ENCODE peak calls at places on chromosomes 2 and 18, in seven cellular contexts. W is sigmoid colon, L is tibial artery, K is SK-N-SH, D is SJSA1, U is GM23248, H is endothelial cell of umbilical vein. G is an unnamed sample.
A peak's percentile ranks its signal among the peaks of the same experiment; 100 is the strongest.

GRCh38 chr2:241009191-241009590 is 10.8 kb downstream of the SNED1 start:
- DNase-seq in W (peak; percentile 56), L (no peak), K (no peak), D (peak; percentile 27), U (no peak), H (no peak), G (no peak)

GRCh38 chr2:1010373-1011017 is 59.8 kb downstream of the SNTG2 start:
- DNase-seq in W (no peak), L (no peak), K (peak; percentile 67), D (peak; percentile 12), U (no peak), H (no peak), G (no peak)

GRCh38 chr2:60552096-60552850 is 1.2 kb downstream of the BCL11A start:
- DNase-seq in W (peak; percentile 66), L (no peak), K (peak; percentile 54), D (peak; percentile 9), U (peak; percentile 62), H (peak; percentile 8), G (no peak)

GRCh38 chr18:37669991-37670534 is 104.5 kb upstream of the CELF4 start:
- DNase-seq in W (peak; percentile 18), L (no peak), K (no peak), D (no peak), U (no peak), H (no peak), G (no peak)

GRCh38 chr2:36277146-36277808 is 78.3 kb upstream of the CRIM1 start:
- DNase-seq in W (no peak), L (no peak), K (no peak), D (peak; percentile 16), U (peak; percentile 85), H (peak; percentile 44), G (no peak)

GRCh38 chr18:24734058-24734457 is 273.6 kb downstream of the HRH4 start:
- DNase-seq in W (no peak), L (no peak), K (peak; percentile 28), D (no peak), U (peak; percentile 50), H (no peak), G (no peak)

GRCh38 chr18:76364282-76365259 is 130.5 kb downstream of the ZNF516 start:
- DNase-seq in W (no peak), L (no peak), K (no peak), D (no peak), U (no peak), H (no peak), G (no peak)

GRCh38 chr2:38603402-38604265 is 906 bp upstream of the HNRNPLL start:
- DNase-seq in W (peak; percentile 89), L (peak; percentile 75), K (peak; percentile 85), D (no peak), U (peak; percentile 87), H (peak; percentile 85), G (peak; percentile 85)

GRCh38 chr18:10147199-10147598 is 233.4 kb downstream of the VAPA start:
- DNase-seq in W (no peak), L (no peak), K (no peak), D (no peak), U (no peak), H (no peak), G (no peak)

GRCh38 chr2:206361407-206362045 is 81.8 kb upstream of the ADAM23 start:
- DNase-seq in W (no peak), L (no peak), K (no peak), D (no peak), U (peak; percentile 8), H (no peak), G (no peak)

GRCh38 chr2:215498411-215498810 is 62.5 kb upstream of the FN1 start:
- DNase-seq in W (no peak), L (no peak), K (no peak), D (peak; percentile 8), U (peak; percentile 20), H (no peak), G (no peak)

GRCh38 chr2:240647503-240648154 is 22.3 kb downstream of the GPR35 start:
- DNase-seq in W (peak; percentile 21), L (no peak), K (peak; percentile 24), D (no peak), U (no peak), H (no peak), G (no peak)

GRCh38 chr2:107197601-107198000 is 311.6 kb upstream of the ST6GAL2 start:
- DNase-seq in W (no peak), L (no peak), K (no peak), D (no peak), U (no peak), H (no peak), G (no peak)

GRCh38 chr18:9135912-9136314 is 668 bp upstream of the ANKRD12 start:
- DNase-seq in W (no peak), L (peak; percentile 25), K (no peak), D (no peak), U (peak; percentile 49), H (peak; percentile 44), G (no peak)

GRCh38 chr2:157229572-157229971 is 27.9 kb upstream of the GALNT5 start:
- DNase-seq in W (no peak), L (no peak), K (no peak), D (no peak), U (peak; percentile 89), H (no peak), G (no peak)

GRCh38 chr2:134253804-134254203 is at the start of gene MGAT5:
- DNase-seq in W (no peak), L (no peak), K (no peak), D (no peak), U (no peak), H (no peak), G (no peak)

GRCh38 chr2:170929686-170930050 is 615 bp downstream of the GORASP2 start:
- DNase-seq in W (peak; percentile 71), L (peak; percentile 38), K (no peak), D (no peak), U (peak; percentile 77), H (peak; percentile 54), G (no peak)

GRCh38 chr2:54572636-54573531 is 116.8 kb downstream of the SPTBN1 start:
- DNase-seq in W (no peak), L (no peak), K (no peak), D (peak; percentile 71), U (peak; percentile 68), H (peak; percentile 92), G (peak; percentile 49)

GRCh38 chr2:54574860-54575247 is 118.7 kb downstream of the SPTBN1 start:
- DNase-seq in W (no peak), L (no peak), K (no peak), D (no peak), U (no peak), H (no peak), G (no peak)

GRCh38 chr2:54572262-54572635 is 116.1 kb downstream of the SPTBN1 start:
- DNase-seq in W (no peak), L (no peak), K (no peak), D (peak; percentile 83), U (peak; percentile 93), H (peak; percentile 87), G (no peak)

GRCh38 chr2:54574107-54574859 is 118.2 kb downstream of the SPTBN1 start:
- DNase-seq in W (no peak), L (no peak), K (no peak), D (no peak), U (peak; percentile 49), H (peak; percentile 58), G (peak; percentile 89)

DNA sequence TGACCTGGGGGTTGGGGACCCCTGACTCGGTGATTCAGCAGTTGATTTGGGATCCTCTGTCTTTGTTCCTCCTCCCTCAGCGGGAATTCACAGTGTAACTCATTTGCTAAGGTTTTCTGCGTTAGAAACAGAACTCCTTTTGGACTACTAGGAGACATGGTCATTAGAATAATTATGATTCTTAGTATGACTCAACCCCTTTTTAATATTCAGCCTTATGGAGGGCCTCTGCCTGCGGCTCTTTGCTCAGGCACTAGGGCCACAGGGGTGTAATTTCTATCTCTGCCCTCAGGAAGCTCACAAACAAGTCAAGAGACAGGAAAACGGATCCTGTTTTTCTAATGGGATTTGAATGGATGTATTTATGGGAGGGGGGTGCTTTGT is 117.4 kb downstream of the SPTBN1 start:
- DNase-seq in W (no peak), L (no peak), K (no peak), D (no peak), U (no peak), H (no peak), G (no peak)
- H3K4me3 ChIP-seq in W (no peak overlapping the region), L (no peak overlapping the region), K (no peak overlapping the region), D (no peak overlapping the region), U (no peak overlapping the region), H (no peak overlapping the region), G (peak overlapping the region; percentile 58)

GRCh38 chr2:175166216-175166824 is 1.7 kb downstream of the ATF2 start:
- DNase-seq in W (no peak), L (no peak), K (no peak), D (no peak), U (peak; percentile 31), H (no peak), G (no peak)
- H3K27ac ChIP-seq in W (peak overlapping the region; percentile 95), L (peak overlapping the region; percentile 98), K (no peak overlapping the region), D (no peak overlapping the region), U (peak overlapping the region; percentile 94), H (peak overlapping the region; percentile 93), G (peak overlapping the region; percentile 91)

GRCh38 chr2:105839793-105840192 is 95.1 kb downstream of the NCK2 start:
- DNase-seq in W (no peak), L (no peak), K (no peak), D (no peak), U (no peak), H (no peak), G (no peak)

GRCh38 chr2:105843797-105844374 is 99.2 kb downstream of the NCK2 start:
- DNase-seq in W (no peak), L (no peak), K (no peak), D (no peak), U (no peak), H (no peak), G (no peak)

GRCh38 chr2:105840933-105841332 is 96.2 kb downstream of the NCK2 start:
- DNase-seq in W (no peak), L (no peak), K (no peak), D (no peak), U (no peak), H (no peak), G (no peak)

GRCh38 chr2:105841551-105841950 is 96.8 kb downstream of the NCK2 start:
- DNase-seq in W (no peak), L (no peak), K (no peak), D (no peak), U (no peak), H (no peak), G (no peak)

GRCh38 chr2:105842555-105842954 is 97.8 kb downstream of the NCK2 start:
- DNase-seq in W (no peak), L (no peak), K (no peak), D (no peak), U (no peak), H (no peak), G (no peak)
- H3K9me3 ChIP-seq in W (no peaks in the 10 kb centered on the region), L (no peaks in the 10 kb centered on the region), K (no peaks in the 10 kb centered on the region), D (no peaks in the 10 kb centered on the region), U (no peaks in the 10 kb centered on the region), H (no peaks in the 10 kb centered on the region), G (no peaks in the 10 kb centered on the region)

DNA sequence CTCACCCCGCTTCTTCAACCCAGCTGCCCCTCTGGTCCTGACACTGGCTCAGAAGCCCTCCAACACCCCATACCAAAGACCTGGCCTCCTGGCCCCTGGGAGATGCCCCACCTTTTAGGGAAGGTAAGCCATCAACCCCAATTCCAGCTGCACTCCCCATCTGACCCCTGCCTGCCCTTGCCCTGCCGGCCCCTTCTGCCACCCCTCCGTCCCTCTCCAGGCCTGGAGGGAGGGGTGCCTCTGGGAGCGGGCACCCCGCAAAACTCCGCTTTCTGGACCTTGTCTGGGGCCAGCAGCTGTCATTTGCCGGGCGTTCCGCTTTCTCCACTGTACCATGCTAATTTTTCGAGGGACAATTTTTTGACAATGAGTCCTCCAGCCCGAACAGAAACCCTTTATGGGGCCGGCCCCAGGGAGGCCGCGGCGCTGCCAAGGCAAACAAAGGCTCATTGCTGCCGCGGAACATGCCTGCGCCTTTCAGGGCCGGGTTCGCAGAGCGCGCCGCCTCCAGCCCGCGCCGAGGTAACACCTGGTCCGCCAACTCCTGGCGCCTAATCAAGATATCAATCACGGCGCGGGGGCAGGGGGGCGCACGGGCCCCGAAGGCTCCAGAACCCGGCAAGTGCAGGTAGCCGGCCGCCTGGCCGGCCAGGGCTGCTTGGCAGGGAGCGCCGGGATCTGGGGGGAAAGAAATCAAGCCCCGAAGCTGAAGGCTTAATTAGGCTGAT is 96.0 kb downstream of the INHBB start:
- DNase-seq in W (peak; percentile 53), L (no peak), K (peak; percentile 79), D (no peak), U (peak; percentile 68), H (no peak), G (no peak)
- H3K4me3 ChIP-seq in W (peak overlapping the region; percentile 36), L (peak overlapping the region; percentile 42), K (peak overlapping the region; percentile 9), D (no peak overlapping the region), U (peak overlapping the region; percentile 57), H (no peak overlapping the region), G (peak overlapping the region; percentile 35)